ENCODE peak calls at places on chromosome 2, in seven cellular contexts. C, Q, D, P, L, M and G are unnamed samples.

GRCh38 chr2:37488911-37489310 is 144.5 kb downstream of the QPCT start:
- DNase-seq in C (no peak), Q (no peak), D (no peak), P (no peak), L (no peak), M (no peak), G (no peak)

GRCh38 chr2:122469147-122469546 is 713.7 kb downstream of the TSN start:
- DNase-seq in C (no peak), Q (no peak), D (no peak), P (no peak), L (no peak), M (no peak), G (no peak)

GRCh38 chr2:9971105-9971818 is 19.8 kb downstream of the GRHL1 start:
- DNase-seq in C (no peak), Q (no peak), D (no peak), P (no peak), L (no peak), M (no peak), G (no peak)

GRCh38 chr2:127637725-127638252 is 8.2 kb upstream of the GPR17 start:
- DNase-seq in C (peak; percentile 29), Q (no peak), D (no peak), P (no peak), L (no peak), M (peak; percentile 22), G (peak; percentile 41)

GRCh38 chr2:137928547-137929503 is 35.4 kb upstream of the HNMT start:
- DNase-seq in C (no peak), Q (no peak), D (no peak), P (no peak), L (no peak), M (peak; percentile 6), G (no peak)

GRCh38 chr2:120452131-120452530 is 106.2 kb downstream of the INHBB start:
- DNase-seq in C (no peak), Q (no peak), D (no peak), P (no peak), L (no peak), M (no peak), G (no peak)

GRCh38 chr2:26648516-26648915 is 7.3 kb upstream of the CIB4 start:
- DNase-seq in C (no peak), Q (no peak), D (no peak), P (no peak), L (no peak), M (no peak), G (no peak)

GRCh38 chr2:121148481-121148880 is 136.5 kb downstream of the TFCP2L1 start:
- DNase-seq in C (no peak), Q (no peak), D (no peak), P (no peak), L (no peak), M (no peak), G (no peak)

GRCh38 chr2:180716186-180717180 is 263.9 kb upstream of the UBE2E3 start:
- DNase-seq in C (no peak), Q (no peak), D (no peak), P (no peak), L (no peak), M (no peak), G (no peak)

GRCh38 chr2:24720310-24720709 is 72.9 kb downstream of the PTRHD1 start:
- DNase-seq in C (no peak), Q (no peak), D (no peak), P (no peak), L (no peak), M (no peak), G (no peak)

GRCh38 chr2:133982231-133982630 is 271.6 kb upstream of the MGAT5 start:
- DNase-seq in C (no peak), Q (no peak), D (no peak), P (no peak), L (no peak), M (no peak), G (no peak)

GRCh38 chr2:84474176-84474575 is 15.1 kb upstream of the SUCLG1 start:
- DNase-seq in C (no peak), Q (no peak), D (no peak), P (no peak), L (no peak), M (no peak), G (no peak)

GRCh38 chr2:218891275-218892135 is 10.9 kb downstream of the WNT10A start:
- DNase-seq in C (no peak), Q (no peak), D (no peak), P (no peak), L (no peak), M (no peak), G (no peak)

GRCh38 chr2:45469314-45470099 is 141.6 kb downstream of the SRBD1 start:
- DNase-seq in C (no peak), Q (no peak), D (no peak), P (no peak), L (no peak), M (no peak), G (no peak)

GRCh38 chr2:33292981-33293586 is 183.4 kb upstream of the RASGRP3 start:
- DNase-seq in C (no peak), Q (no peak), D (no peak), P (no peak), L (no peak), M (no peak), G (no peak)

GRCh38 chr2:36060133-36060532 is 295.4 kb upstream of the CRIM1 start:
- DNase-seq in C (no peak), Q (no peak), D (no peak), P (no peak), L (no peak), M (no peak), G (no peak)

GRCh38 chr2:102505290-102505689 is 32.3 kb downstream of the SLC9A4 start:
- DNase-seq in C (no peak), Q (no peak), D (no peak), P (no peak), L (no peak), M (no peak), G (no peak)

GRCh38 chr2:68994864-68995263 is 18.1 kb upstream of the ANTXR1 start:
- DNase-seq in C (no peak), Q (no peak), D (no peak), P (no peak), L (no peak), M (no peak), G (no peak)

GRCh38 chr2:118242216-118242615 is 153.9 kb downstream of the INSIG2 start:
- DNase-seq in C (no peak), Q (no peak), D (no peak), P (no peak), L (no peak), M (no peak), G (no peak)

GRCh38 chr2:238224636-238225035 is 15.2 kb downstream of the HES6 start:
- DNase-seq in C (no peak), Q (no peak), D (no peak), P (no peak), L (no peak), M (no peak), G (no peak)

GRCh38 chr2:48220463-48220862 is 309.5 kb upstream of the STON1 start:
- DNase-seq in C (no peak), Q (no peak), D (no peak), P (no peak), L (no peak), M (no peak), G (no peak)

GRCh38 chr2:170324640-170325046 is 146.7 kb downstream of the MYO3B start:
- DNase-seq in C (peak; percentile 9), Q (peak; percentile 19), D (peak; percentile 61), P (no peak), L (no peak), M (peak; percentile 2), G (peak; percentile 59)

GRCh38 chr2:160908157-160908556 is 252.1 kb upstream of the TANK start:
- DNase-seq in C (no peak), Q (no peak), D (no peak), P (no peak), L (no peak), M (no peak), G (no peak)

GRCh38 chr2:44936715-44937687 is 4.5 kb upstream of the SIX3 start:
- DNase-seq in C (no peak), Q (no peak), D (no peak), P (no peak), L (no peak), M (no peak), G (no peak)

GRCh38 chr2:9735335-9735734 is 104.5 kb upstream of the YWHAQ start:
- DNase-seq in C (no peak), Q (no peak), D (no peak), P (peak; percentile 21), L (no peak), M (no peak), G (no peak)

GRCh38 chr2:17313261-17313660 is 205.0 kb downstream of the RAD51AP2 start:
- DNase-seq in C (no peak), Q (no peak), D (no peak), P (no peak), L (no peak), M (no peak), G (no peak)

GRCh38 chr2:174717916-174718315 is 46.4 kb downstream of the CHRNA1 start:
- DNase-seq in C (no peak), Q (no peak), D (no peak), P (no peak), L (no peak), M (no peak), G (no peak)

GRCh38 chr2:144515425-144515693 is 4.6 kb downstream of the ZEB2 start:
- DNase-seq in C (no peak), Q (no peak), D (no peak), P (no peak), L (no peak), M (no peak), G (no peak)

GRCh38 chr2:55581875-55582547 is 35.4 kb downstream of the PPP4R3B start:
- DNase-seq in C (no peak), Q (no peak), D (no peak), P (no peak), L (no peak), M (peak; percentile 21), G (no peak)